ENCODE peak calls at places on chromosomes 13 and 19, in nine cellular contexts. One of them, this sample, is unnamed.

GRCh38 chr19:7788933-7789323 is 25.9 kb downstream of the CLEC4M start:
- DNase-seq in uterus: no peak
- DNase-seq in BJ: no peak
- DNase-seq in body of pancreas: no peak
- DNase-seq in fibroblast of lung: no peak
- DNase-seq in tibial nerve: no peak
- DNase-seq in transverse colon: no peak
- DNase-seq in IMR-90: no peak
- DNase-seq in heart left ventricle: no peak
- DNase-seq in this sample: no peak

GRCh38 chr19:45798995-45799517 is 6.4 kb upstream of the DMWD start:
- DNase-seq in uterus: peak; percentile 80
- DNase-seq in transverse colon: peak; percentile 62
- DNase-seq in BJ: no peak
- DNase-seq in heart left ventricle: no peak
- DNase-seq in tibial nerve: no peak
- DNase-seq in fibroblast of lung: peak; percentile 79
- DNase-seq in IMR-90: peak; percentile 83
- DNase-seq in body of pancreas: peak; percentile 70
- DNase-seq in this sample: no peak

GRCh38 chr19:4567584-4568071 is 8.1 kb upstream of the SEMA6B start:
- DNase-seq in heart left ventricle: peak; percentile 78
- DNase-seq in transverse colon: peak; percentile 71
- DNase-seq in BJ: no peak
- DNase-seq in fibroblast of lung: peak; percentile 47
- DNase-seq in tibial nerve: peak; percentile 37
- DNase-seq in IMR-90: peak; percentile 20
- DNase-seq in body of pancreas: peak; percentile 57
- DNase-seq in uterus: no peak
- DNase-seq in this sample: no peak

GRCh38 chr19:42352216-42352892 is 26.9 kb downstream of the MEGF8 start:
- DNase-seq in fibroblast of lung: no peak
- DNase-seq in BJ: no peak
- DNase-seq in uterus: no peak
- DNase-seq in body of pancreas: no peak
- DNase-seq in heart left ventricle: no peak
- DNase-seq in tibial nerve: no peak
- DNase-seq in transverse colon: no peak
- DNase-seq in IMR-90: peak; percentile 8
- DNase-seq in this sample: no peak

GRCh38 chr13:100508391-100508790 is 80.2 kb downstream of the GGACT start:
- DNase-seq in IMR-90: no peak
- DNase-seq in tibial nerve: no peak
- DNase-seq in transverse colon: no peak
- DNase-seq in uterus: no peak
- DNase-seq in fibroblast of lung: no peak
- DNase-seq in heart left ventricle: no peak
- DNase-seq in BJ: no peak
- DNase-seq in body of pancreas: no peak
- DNase-seq in this sample: no peak

GRCh38 chr19:50377051-50377441 is 789 bp downstream of the NR1H2 start:
- DNase-seq in transverse colon: peak; percentile 55
- DNase-seq in uterus: peak; percentile 51
- DNase-seq in body of pancreas: peak; percentile 62
- DNase-seq in BJ: no peak
- DNase-seq in heart left ventricle: peak; percentile 34
- DNase-seq in tibial nerve: no peak
- DNase-seq in IMR-90: no peak
- DNase-seq in fibroblast of lung: no peak
- DNase-seq in this sample: no peak

GRCh38 chr19:40623403-40624239 is 22.5 kb downstream of the LTBP4 start:
- DNase-seq in transverse colon: peak; percentile 85
- DNase-seq in IMR-90: peak; percentile 18
- DNase-seq in body of pancreas: no peak
- DNase-seq in uterus: peak; percentile 41
- DNase-seq in fibroblast of lung: peak; percentile 47
- DNase-seq in tibial nerve: no peak
- DNase-seq in heart left ventricle: no peak
- DNase-seq in BJ: no peak
- DNase-seq in this sample: no peak

GRCh38 chr13:105116966-105117365 is 1418.5 kb downstream of the EFNB2 start:
- DNase-seq in uterus: no peak
- DNase-seq in heart left ventricle: no peak
- DNase-seq in fibroblast of lung: no peak
- DNase-seq in IMR-90: no peak
- DNase-seq in BJ: no peak
- DNase-seq in transverse colon: no peak
- DNase-seq in body of pancreas: no peak
- DNase-seq in tibial nerve: no peak
- DNase-seq in this sample: no peak

GRCh38 chr19:23382955-23383354 is 12.3 kb downstream of the ZNF91 start:
- DNase-seq in uterus: no peak
- DNase-seq in transverse colon: no peak
- DNase-seq in heart left ventricle: no peak
- DNase-seq in IMR-90: no peak
- DNase-seq in BJ: no peak
- DNase-seq in tibial nerve: no peak
- DNase-seq in body of pancreas: no peak
- DNase-seq in fibroblast of lung: no peak
- DNase-seq in this sample: no peak

GRCh38 chr19:45485301-45486077 is 11.4 kb downstream of the RTN2 start:
- DNase-seq in tibial nerve: peak; percentile 98
- DNase-seq in body of pancreas: peak; percentile 99
- DNase-seq in uterus: peak; percentile 95
- DNase-seq in heart left ventricle: peak; percentile 98
- DNase-seq in fibroblast of lung: peak; percentile 92
- DNase-seq in transverse colon: peak; percentile 99
- DNase-seq in IMR-90: peak; percentile 90
- DNase-seq in BJ: no peak
- DNase-seq in this sample: peak; percentile 99

GRCh38 chr19:11142528-11143171 is 12.9 kb downstream of the SPC24 start:
- DNase-seq in fibroblast of lung: peak; percentile 96
- DNase-seq in uterus: peak; percentile 98
- DNase-seq in body of pancreas: peak; percentile 80
- DNase-seq in transverse colon: peak; percentile 75
- DNase-seq in BJ: peak; percentile 67
- DNase-seq in tibial nerve: peak; percentile 86
- DNase-seq in IMR-90: peak; percentile 95
- DNase-seq in heart left ventricle: peak; percentile 97
- DNase-seq in this sample: no peak

GRCh38 chr13:111859361-111860105 is 207.4 kb upstream of the SOX1 start:
- DNase-seq in fibroblast of lung: no peak
- DNase-seq in IMR-90: no peak
- DNase-seq in transverse colon: no peak
- DNase-seq in tibial nerve: no peak
- DNase-seq in heart left ventricle: no peak
- DNase-seq in body of pancreas: no peak
- DNase-seq in BJ: no peak
- DNase-seq in uterus: no peak
- DNase-seq in this sample: no peak

GRCh38 chr19:41666075-41666474 is 22.0 kb downstream of the CEACAM7 start:
- DNase-seq in tibial nerve: no peak
- DNase-seq in transverse colon: no peak
- DNase-seq in IMR-90: no peak
- DNase-seq in uterus: no peak
- DNase-seq in fibroblast of lung: no peak
- DNase-seq in heart left ventricle: no peak
- DNase-seq in body of pancreas: no peak
- DNase-seq in BJ: no peak
- DNase-seq in this sample: no peak

GRCh38 chr13:24127116-24127631 is 33.3 kb upstream of the SPATA13 start:
- DNase-seq in BJ: no peak
- DNase-seq in fibroblast of lung: no peak
- DNase-seq in IMR-90: peak; percentile 43
- DNase-seq in uterus: no peak
- DNase-seq in body of pancreas: no peak
- DNase-seq in heart left ventricle: no peak
- DNase-seq in tibial nerve: no peak
- DNase-seq in transverse colon: peak; percentile 65
- DNase-seq in this sample: no peak

GRCh38 chr13:20128459-20128927 is 32.4 kb downstream of the GJA3 start:
- DNase-seq in heart left ventricle: no peak
- DNase-seq in tibial nerve: no peak
- DNase-seq in BJ: no peak
- DNase-seq in IMR-90: no peak
- DNase-seq in uterus: no peak
- DNase-seq in body of pancreas: peak; percentile 59
- DNase-seq in fibroblast of lung: no peak
- DNase-seq in transverse colon: peak; percentile 41
- DNase-seq in this sample: no peak

GRCh38 chr13:20127263-20127562 is 33.6 kb downstream of the GJA3 start:
- DNase-seq in transverse colon: no peak
- DNase-seq in tibial nerve: no peak
- DNase-seq in fibroblast of lung: no peak
- DNase-seq in IMR-90: no peak
- DNase-seq in BJ: no peak
- DNase-seq in body of pancreas: no peak
- DNase-seq in uterus: no peak
- DNase-seq in heart left ventricle: no peak
- DNase-seq in this sample: no peak

GRCh38 chr13:20126460-20127262 is 34.2 kb downstream of the GJA3 start:
- DNase-seq in tibial nerve: no peak
- DNase-seq in fibroblast of lung: no peak
- DNase-seq in BJ: no peak
- DNase-seq in IMR-90: no peak
- DNase-seq in uterus: no peak
- DNase-seq in heart left ventricle: peak; percentile 67
- DNase-seq in body of pancreas: no peak
- DNase-seq in transverse colon: no peak
- DNase-seq in this sample: peak; percentile 58

GRCh38 chr13:20129076-20129475 is 31.8 kb downstream of the GJA3 start:
- DNase-seq in fibroblast of lung: no peak
- DNase-seq in body of pancreas: no peak
- DNase-seq in uterus: no peak
- DNase-seq in heart left ventricle: no peak
- DNase-seq in BJ: no peak
- DNase-seq in tibial nerve: no peak
- DNase-seq in IMR-90: no peak
- DNase-seq in transverse colon: no peak
- DNase-seq in this sample: peak; percentile 62

GRCh38 chr13:20127563-20128458 is 33.0 kb downstream of the GJA3 start:
- DNase-seq in transverse colon: peak; percentile 77
- DNase-seq in uterus: peak; percentile 42
- DNase-seq in body of pancreas: peak; percentile 75
- DNase-seq in IMR-90: peak; percentile 16
- DNase-seq in BJ: no peak
- DNase-seq in fibroblast of lung: peak; percentile 51
- DNase-seq in heart left ventricle: peak; percentile 82
- DNase-seq in tibial nerve: no peak
- DNase-seq in this sample: peak; percentile 82
- TF ChIP-seq CTCF in transverse colon: peak; percentile 42
- TF ChIP-seq CTCF in uterus: peak; percentile 28
- TF ChIP-seq CTCF in body of pancreas: peak; percentile 45
- TF ChIP-seq CTCF in IMR-90: peak; percentile 15
- TF ChIP-seq CTCF in BJ: peak; percentile 49
- TF ChIP-seq CTCF in fibroblast of lung: peak; percentile 40
- TF ChIP-seq CTCF in heart left ventricle: peak; percentile 55
- TF ChIP-seq CTCF in tibial nerve: peak; percentile 52
- TF ChIP-seq CTCF in this sample: peak; percentile 30

GRCh38 chr13:98411013-98411412 is 165.9 kb downstream of the STK24 start:
- DNase-seq in BJ: no peak
- DNase-seq in IMR-90: no peak
- DNase-seq in fibroblast of lung: no peak
- DNase-seq in heart left ventricle: no peak
- DNase-seq in uterus: no peak
- DNase-seq in body of pancreas: no peak
- DNase-seq in tibial nerve: no peak
- DNase-seq in transverse colon: no peak
- DNase-seq in this sample: no peak
- H3K36me3 ChIP-seq in BJ: peaks cover 33% of the 10 kb centered on the region
- H3K36me3 ChIP-seq in IMR-90: peaks cover 62% of the 10 kb centered on the region
- H3K36me3 ChIP-seq in fibroblast of lung: peaks cover 9% of the 10 kb centered on the region
- H3K36me3 ChIP-seq in heart left ventricle: no peaks in the 10 kb centered on the region
- H3K36me3 ChIP-seq in uterus: no peaks in the 10 kb centered on the region
- H3K36me3 ChIP-seq in body of pancreas: no peaks in the 10 kb centered on the region
- H3K36me3 ChIP-seq in tibial nerve: no peaks in the 10 kb centered on the region
- H3K36me3 ChIP-seq in transverse colon: peaks cover 2% of the 10 kb centered on the region
- H3K36me3 ChIP-seq in this sample: peaks cover 6% of the 10 kb centered on the region

GRCh38 chr13:72805663-72806341 is 23.9 kb downstream of the PIBF1 start:
- DNase-seq in BJ: no peak
- DNase-seq in fibroblast of lung: peak; percentile 3
- DNase-seq in uterus: no peak
- DNase-seq in body of pancreas: no peak
- DNase-seq in IMR-90: no peak
- DNase-seq in transverse colon: no peak
- DNase-seq in tibial nerve: no peak
- DNase-seq in heart left ventricle: no peak
- DNase-seq in this sample: no peak

GRCh38 chr13:72804301-72804700 is 22.4 kb downstream of the PIBF1 start:
- DNase-seq in uterus: no peak
- DNase-seq in tibial nerve: no peak
- DNase-seq in body of pancreas: no peak
- DNase-seq in transverse colon: no peak
- DNase-seq in fibroblast of lung: no peak
- DNase-seq in heart left ventricle: no peak
- DNase-seq in BJ: no peak
- DNase-seq in IMR-90: no peak
- DNase-seq in this sample: no peak

GRCh38 chr13:72808917-72809500 is 27.1 kb downstream of the PIBF1 start:
- DNase-seq in tibial nerve: no peak
- DNase-seq in BJ: no peak
- DNase-seq in IMR-90: peak; percentile 6
- DNase-seq in transverse colon: no peak
- DNase-seq in uterus: no peak
- DNase-seq in body of pancreas: no peak
- DNase-seq in heart left ventricle: no peak
- DNase-seq in fibroblast of lung: peak; percentile 23
- DNase-seq in this sample: no peak
- TF ChIP-seq CTCF in tibial nerve: peak; percentile 38
- TF ChIP-seq CTCF in BJ: peak; percentile 34
- TF ChIP-seq CTCF in IMR-90: peak; percentile 44
- TF ChIP-seq CTCF in transverse colon: peak; percentile 69
- TF ChIP-seq CTCF in uterus: no peak
- TF ChIP-seq CTCF in body of pancreas: peak; percentile 52
- TF ChIP-seq CTCF in heart left ventricle: peak; percentile 58
- TF ChIP-seq CTCF in fibroblast of lung: peak; percentile 29
- TF ChIP-seq CTCF in this sample: peak; percentile 28

DNA sequence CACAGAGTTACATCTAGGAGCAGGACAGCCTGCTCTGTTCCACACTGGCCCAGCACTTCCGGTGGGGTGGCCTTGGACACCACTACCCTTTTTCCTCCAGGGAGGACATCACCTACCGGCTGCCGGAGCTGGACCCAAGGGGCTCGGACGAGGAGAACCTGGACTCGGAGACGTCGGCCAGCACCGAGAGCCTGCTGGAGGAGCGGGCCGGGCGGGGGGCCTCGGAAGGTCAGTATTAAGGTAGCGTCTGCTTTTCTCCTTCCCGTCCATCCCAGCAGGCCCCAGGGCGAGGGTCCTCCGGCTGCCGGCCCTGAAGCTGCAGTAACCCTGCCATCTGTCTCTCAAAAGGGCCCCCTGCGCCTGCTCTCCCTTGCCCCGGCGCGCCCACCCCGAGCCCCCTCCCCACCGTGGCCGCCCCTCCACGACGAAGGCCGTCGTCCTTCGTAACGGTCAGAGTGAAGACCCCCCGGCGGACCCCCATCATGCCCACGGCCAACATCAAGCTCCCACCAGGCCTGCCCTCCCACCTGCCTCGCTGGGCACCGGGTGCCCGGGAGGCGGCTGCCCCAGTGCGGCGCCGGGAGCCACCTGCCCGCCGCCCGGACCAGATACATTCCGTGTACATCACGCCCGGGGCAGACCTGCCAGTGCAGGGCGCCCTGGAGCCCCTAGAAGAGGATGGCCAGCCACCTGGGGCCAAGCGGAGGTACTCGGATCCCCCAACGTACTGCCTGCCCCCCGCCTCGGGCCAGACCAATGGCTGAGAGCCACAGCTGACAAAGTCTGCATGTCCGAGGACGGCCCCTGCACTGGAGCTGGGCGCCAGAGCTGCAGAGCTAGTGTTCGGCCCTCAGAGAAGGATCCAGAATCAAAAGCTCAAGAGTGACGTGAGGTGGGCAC is 3.4 kb upstream of the USE1 start:
- DNase-seq in fibroblast of lung: no peak
- DNase-seq in heart left ventricle: no peak
- DNase-seq in uterus: no peak
- DNase-seq in tibial nerve: no peak
- DNase-seq in body of pancreas: no peak
- DNase-seq in BJ: no peak
- DNase-seq in transverse colon: no peak
- DNase-seq in IMR-90: no peak
- DNase-seq in this sample: no peak
- H3K36me3 ChIP-seq in fibroblast of lung: peaks cover 31% of the 10 kb centered on the region
- H3K36me3 ChIP-seq in heart left ventricle: no peaks in the 10 kb centered on the region
- H3K36me3 ChIP-seq in uterus: no peaks in the 10 kb centered on the region
- H3K36me3 ChIP-seq in tibial nerve: peaks cover 15% of the 10 kb centered on the region
- H3K36me3 ChIP-seq in body of pancreas: no peaks in the 10 kb centered on the region
- H3K36me3 ChIP-seq in BJ: peaks cover 31% of the 10 kb centered on the region
- H3K36me3 ChIP-seq in transverse colon: no peaks in the 10 kb centered on the region
- H3K36me3 ChIP-seq in IMR-90: peaks cover 53% of the 10 kb centered on the region
- H3K36me3 ChIP-seq in this sample: peaks cover 49% of the 10 kb centered on the region